ENCODE peak calls at places on chromosomes 13 and 19, in nine cellular contexts. G, I, U, A, O, H, Y, C and L are unnamed samples.

GRCh38 chr13:52034616-52035226 is 10.2 kb downstream of the UTP14C start:
- DNase-seq in O (no peak), Y (no peak), C (no peak), U (no peak), H (no peak), G (no peak), A (no peak), I (no peak), L (no peak)

GRCh38 chr13:87677334-87678234 is 6.4 kb downstream of the SLITRK5 start:
- DNase-seq in C (peak), O (no peak), Y (no peak), A (no peak), G (no peak), I (no peak), H (peak), U (no peak), L (no peak)

GRCh38 chr19:6564393-6564792 is 26.6 kb downstream of the CD70 start:
- DNase-seq in Y (no peak), U (no peak), C (no peak), O (no peak), G (no peak), I (peak), H (no peak), A (peak), L (peak)

GRCh38 chr19:37932985-37933953 is 26.3 kb downstream of the SIPA1L3 start:
- DNase-seq in C (no peak), U (peak), H (no peak), O (no peak), Y (peak), I (no peak), A (peak), G (peak), L (no peak)

GRCh38 chr13:95438297-95438696 is 114.2 kb upstream of the CLDN10 start:
- DNase-seq in Y (no peak), A (peak), H (no peak), I (no peak), C (no peak), O (no peak), G (no peak), U (no peak), L (no peak)

GRCh38 chr13:112967666-112968379 is 1.2 kb upstream of the MCF2L start:
- DNase-seq in U (peak), G (no peak), H (no peak), A (no peak), Y (no peak), I (no peak), C (no peak), O (no peak), L (no peak)

GRCh38 chr19:7917292-7918061 is 2.7 kb upstream of the SNAPC2 start:
- DNase-seq in I (peak), C (no peak), A (peak), G (peak), H (peak), U (no peak), Y (no peak), O (peak), L (peak)

GRCh38 chr13:27504126-27504525 is 53.8 kb upstream of the MTIF3 start:
- DNase-seq in U (no peak), G (no peak), H (no peak), I (no peak), O (no peak), Y (no peak), A (no peak), C (no peak), L (no peak)

GRCh38 chr13:51822106-51822840 is 18.3 kb upstream of the DHRS12 start:
- DNase-seq in I (no peak), G (no peak), O (no peak), H (no peak), C (no peak), U (no peak), Y (no peak), A (no peak), L (no peak)

GRCh38 chr19:3509566-3509989 is 3.5 kb downstream of the FZR1 start:
- DNase-seq in I (no peak), H (no peak), A (no peak), C (no peak), O (no peak), U (no peak), G (no peak), Y (peak), L (no peak)

GRCh38 chr19:2266183-2266993 is 10.2 kb upstream of the JSRP1 start:
- DNase-seq in I (peak), U (peak), Y (peak), O (no peak), G (peak), C (peak), A (peak), H (peak), L (no peak)

GRCh38 chr13:26968431-26969335 is 202.9 kb downstream of the USP12 start:
- DNase-seq in U (peak), C (no peak), I (no peak), O (no peak), Y (peak), H (no peak), A (peak), G (peak), L (no peak)

GRCh38 chr19:47274071-47274890 is at the start of gene INAFM1:
- DNase-seq in C (peak), A (peak), U (peak), Y (peak), H (peak), O (peak), I (peak), G (peak), L (peak)